ENCODE peak calls at places on chromosomes 12 and 14, in five cellular contexts. U is CD8-positive, alpha-beta T cell; V is A673; W is upper lobe of right lung; Z is tibial nerve. O is an unnamed sample. For H3K27me3, the result is how much of the 10 kb centered on the place peaks cover.

GRCh38 chr12:89243786-89244185 is 108.5 kb downstream of the DUSP6 start:
- DNase-seq in U (no peak), V (no peak), W (no peak), Z (no peak), O (no peak)

GRCh38 chr12:101698782-101699347 is 1.4 kb downstream of the CHPT1 start:
- DNase-seq in U (no peak), V (peak), W (no peak), Z (no peak), O (no peak)

GRCh38 chr14:65456247-65456646 is 43.7 kb downstream of the FUT8 start:
- DNase-seq in U (no peak), V (no peak), W (no peak), Z (no peak), O (no peak)

GRCh38 chr14:53993920-53994607 is 37.4 kb upstream of the BMP4 start:
- DNase-seq in U (no peak), V (no peak), W (no peak), Z (no peak), O (no peak)

GRCh38 chr12:3520168-3520567 is 29.2 kb downstream of the PRMT8 start:
- DNase-seq in U (no peak), V (peak), W (no peak), Z (no peak), O (no peak)

GRCh38 chr12:104870797-104871196 is 87.3 kb downstream of the SLC41A2 start:
- DNase-seq in U (no peak), V (no peak), W (no peak), Z (no peak), O (no peak)

GRCh38 chr12:7114851-7115250 is 5.8 kb upstream of the C1RL start:
- DNase-seq in U (no peak), V (no peak), W (no peak), Z (no peak), O (no peak)

GRCh38 chr12:102955926-102956737 is 1.3 kb upstream of the ASCL1 start:
- DNase-seq in U (no peak), V (no peak), W (no peak), Z (no peak), O (no peak)

GRCh38 chr12:127144770-127145169 is 1122.2 kb upstream of the TMEM132C start:
- DNase-seq in U (no peak), V (no peak), W (no peak), Z (no peak), O (no peak)

GRCh38 chr12:53258541-53259539 is 9.3 kb upstream of the ESPL1 start:
- DNase-seq in U (no peak), V (no peak), W (no peak), Z (no peak), O (no peak)

GRCh38 chr12:122318607-122319311 is 52.5 kb upstream of the VPS33A start:
- DNase-seq in U (no peak), V (peak), W (no peak), Z (no peak), O (peak)

GRCh38 chr12:132282950-132283771 is 46.2 kb downstream of the GALNT9 start:
- DNase-seq in U (no peak), V (no peak), W (no peak), Z (no peak), O (no peak)

GRCh38 chr14:39247256-39247655 is 13.5 kb downstream of the MIA2 start:
- DNase-seq in U (no peak), V (no peak), W (no peak), Z (no peak), O (no peak)

GRCh38 chr12:40942326-40942725 is 245.8 kb upstream of the PDZRN4 start:
- DNase-seq in U (no peak), V (no peak), W (no peak), Z (no peak), O (no peak)

GRCh38 chr12:94100990-94101901 is 47.1 kb upstream of the PLXNC1 start:
- DNase-seq in U (peak), V (peak), W (peak), Z (peak), O (peak)

GRCh38 chr14:96762650-96763049 is 34.5 kb upstream of the VRK1 start:
- DNase-seq in U (no peak), V (peak), W (no peak), Z (no peak), O (no peak)

GRCh38 chr12:38844237-38844636 is 61.2 kb downstream of the CPNE8 start:
- DNase-seq in U (no peak), V (no peak), W (no peak), Z (no peak), O (no peak)

GRCh38 chr14:53855127-53855526 is 101.5 kb downstream of the BMP4 start:
- DNase-seq in U (no peak), V (no peak), W (no peak), Z (no peak), O (no peak)

DNA sequence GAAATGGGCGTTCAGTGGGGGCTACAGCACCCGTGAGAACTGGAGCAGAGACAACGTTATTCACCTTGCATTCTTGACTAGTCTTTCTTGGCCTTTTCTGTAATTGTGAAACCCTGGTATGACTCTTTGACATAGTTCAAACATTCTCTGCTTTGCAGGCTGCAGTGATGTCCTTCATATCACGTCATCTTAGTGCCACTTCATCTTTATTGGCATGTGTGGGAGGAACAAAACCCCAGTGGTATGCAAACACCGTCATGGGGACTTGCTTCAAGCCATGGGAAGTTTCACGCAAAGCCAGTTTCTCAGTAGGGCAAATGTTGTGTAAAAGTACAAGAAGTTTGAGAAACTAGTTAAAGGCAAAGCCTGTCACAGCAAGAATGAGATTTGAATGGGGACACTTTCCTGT is 20.2 kb upstream of the DUSP16 start:
- DNase-seq in U (no peak), V (no peak), W (no peak), Z (no peak), O (no peak)
- H3K27ac ChIP-seq in U (no peak), V (no peak), W (peak), Z (no peak), O (no peak)

GRCh38 chr14:60653709-60654161 is 4.5 kb upstream of the SIX1 start:
- DNase-seq in U (no peak), V (no peak), W (no peak), Z (no peak), O (no peak)

GRCh38 chr14:60655898-60656754 is 6.8 kb upstream of the SIX1 start:
- DNase-seq in U (no peak), V (no peak), W (no peak), Z (no peak), O (no peak)

GRCh38 chr14:60654303-60654925 is 5.1 kb upstream of the SIX1 start:
- DNase-seq in U (no peak), V (no peak), W (no peak), Z (no peak), O (no peak)

GRCh38 chr14:60656755-60657608 is 7.7 kb upstream of the SIX1 start:
- DNase-seq in U (no peak), V (peak), W (peak), Z (no peak), O (no peak)

GRCh38 chr14:60655114-60655897 is 6.0 kb upstream of the SIX1 start:
- DNase-seq in U (no peak), V (no peak), W (no peak), Z (no peak), O (no peak)
- H3K27me3 ChIP-seq in U (under half), V (under half), W (half or more), Z (half or more), O (under half)

GRCh38 chr14:93003945-93004698 is 81.2 kb downstream of the CHGA start:
- DNase-seq in U (no peak), V (no peak), W (no peak), Z (no peak), O (no peak)
- H3K4me3 ChIP-seq in U (no peak), V (no peak), W (no peak), Z (no peak), O (no peak)

DNA sequence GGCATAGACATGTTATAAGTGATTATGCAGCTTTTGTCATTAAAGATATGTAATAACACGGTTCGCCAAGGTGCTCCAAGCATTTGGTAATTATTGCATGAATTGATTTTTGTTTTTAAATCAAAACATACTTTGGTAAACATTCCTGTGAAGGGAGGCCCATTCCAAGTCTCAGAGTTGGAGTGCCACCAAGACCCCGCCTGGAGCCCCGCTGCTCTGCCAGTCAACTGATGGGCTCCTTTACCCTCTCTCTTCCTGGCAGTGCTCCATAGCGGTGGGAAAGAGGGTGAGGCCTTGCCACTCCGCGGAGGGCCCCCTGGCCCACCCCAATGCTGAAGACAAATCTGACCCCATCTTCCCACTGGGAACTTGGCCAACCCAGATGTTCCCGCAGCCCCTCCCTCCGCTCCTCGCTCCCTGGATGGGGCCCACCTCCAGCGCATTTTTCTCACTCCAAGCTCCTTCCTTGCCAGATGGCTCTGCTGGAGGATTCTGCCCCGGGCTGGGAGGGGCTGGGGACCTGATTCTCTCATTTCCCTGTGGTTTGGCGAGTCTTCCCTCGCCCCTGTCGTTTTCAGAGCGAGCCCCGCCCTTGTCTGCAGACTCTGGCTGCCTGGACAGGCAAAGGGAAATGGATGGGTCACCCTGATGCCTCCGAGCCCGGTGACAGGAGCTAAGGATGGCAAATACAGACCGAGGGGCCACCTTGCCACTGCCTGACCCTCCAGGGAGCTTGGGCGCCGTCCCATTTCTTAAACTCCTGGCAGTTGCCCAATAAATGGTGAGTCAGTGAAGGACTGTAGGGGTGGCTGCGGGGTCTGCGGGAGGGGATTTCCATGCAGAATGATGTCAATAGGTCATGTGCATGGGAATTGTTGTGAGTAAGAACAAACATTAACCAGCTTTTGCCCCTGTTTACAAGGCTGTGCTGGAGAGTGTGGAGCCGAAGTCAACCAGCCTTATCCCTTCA is 9.2 kb upstream of the PAPLN start:
- DNase-seq in U (no peak), V (peak), W (no peak), Z (no peak), O (no peak)
- H3K27ac ChIP-seq in U (no peak), V (no peak), W (no peak), Z (peak), O (peak)

GRCh38 chr14:51093371-51094281 is 1.3 kb downstream of the TRIM9 start:
- DNase-seq in U (peak), V (peak), W (no peak), Z (no peak), O (peak)
- H3K27me3 ChIP-seq in U (under half), V (under half), W (under half), Z (under half), O (under half)

O was measured in ascending aorta.